ENCODE peak calls at places on chromosomes 2 and 18, in four cellular contexts. J, H, O and N are unnamed samples.
A peak's percentile ranks its signal among the peaks of the same experiment; 100 is the strongest.

GRCh38 chr2:109428281-109428680 is 185.5 kb downstream of the SEPTIN10 start:
- DNase-seq in H (no peak), O (no peak), J (no peak), N (no peak)

GRCh38 chr2:164903944-164904343 is 51.4 kb downstream of the SLC38A11 start:
- DNase-seq in J (no peak), H (no peak), O (no peak), N (no peak)

GRCh38 chr2:239806276-239806675 is 218.9 kb downstream of the NDUFA10 start:
- DNase-seq in O (no peak), J (no peak), H (no peak), N (no peak)

GRCh38 chr18:63779386-63779785 is 4.2 kb downstream of the SERPINB7 start:
- DNase-seq in J (no peak), H (no peak), O (no peak), N (no peak)

GRCh38 chr2:42835577-42836371 is 43.4 kb upstream of the HAAO start:
- DNase-seq in H (no peak), J (peak; percentile 61), O (no peak), N (no peak)

GRCh38 chr2:200040251-200040650 is 84.9 kb downstream of the MAIP1 start:
- DNase-seq in O (no peak), J (no peak), H (no peak), N (no peak)

GRCh38 chr18:35141077-35141476 is 99.8 kb upstream of the ZNF397 start:
- DNase-seq in J (no peak), H (no peak), O (no peak), N (no peak)

GRCh38 chr2:238362611-238363010 is 42.3 kb downstream of the TRAF3IP1 start:
- DNase-seq in J (no peak), H (no peak), O (no peak), N (no peak)

GRCh38 chr2:21013043-21013816 is 30.6 kb downstream of the APOB start:
- DNase-seq in J (no peak), H (no peak), O (no peak), N (no peak)

GRCh38 chr2:152544626-152545025 is 172.6 kb downstream of the PRPF40A start:
- DNase-seq in J (no peak), O (no peak), H (no peak), N (no peak)

GRCh38 chr2:12918841-12919445 is 202.2 kb downstream of the TRIB2 start:
- DNase-seq in O (no peak), J (no peak), H (no peak), N (no peak)

DNA sequence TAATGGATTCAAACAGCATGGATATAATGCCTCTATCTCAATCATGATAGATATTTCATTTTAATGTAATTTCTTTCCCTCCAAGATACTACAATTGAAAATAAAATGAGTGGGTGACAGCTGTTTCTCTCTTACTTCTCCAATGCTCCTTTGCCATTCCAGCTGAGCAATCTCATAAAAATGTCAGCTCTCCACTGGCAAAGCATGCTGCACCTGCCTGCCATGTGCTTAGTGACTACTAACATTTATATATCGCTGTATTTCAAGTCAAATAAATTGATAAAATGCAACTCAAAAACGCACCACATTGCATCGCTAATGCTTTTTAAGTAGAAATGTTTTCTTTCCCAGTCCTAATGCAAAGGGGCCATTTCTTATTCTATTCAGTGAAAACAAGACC is 1093.9 kb downstream of the CBLN2 start:
- DNase-seq in J (no peak), O (no peak), H (no peak), N (no peak)
- TF ChIP-seq BRCA1 in J (no peak), O (no peak), H (no peak), N (no peak)

DNA sequence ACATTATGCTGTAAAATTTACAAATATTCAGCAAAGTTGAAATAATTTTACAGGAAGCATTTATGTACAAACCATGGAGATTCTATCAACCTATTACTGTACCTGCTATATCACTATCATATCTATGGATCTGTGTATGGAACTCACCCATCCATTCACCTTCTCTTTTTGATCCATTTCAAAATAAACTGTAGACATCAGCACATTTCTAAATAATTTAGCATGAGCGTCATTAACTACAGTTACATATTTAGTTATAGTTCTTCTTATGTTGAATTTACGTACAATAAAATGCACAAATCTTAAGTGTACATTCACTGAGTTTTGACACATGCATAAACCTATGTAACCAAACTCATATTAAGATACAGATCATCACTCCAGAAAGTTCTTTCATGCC is 127.8 kb upstream of the BCL2L11 start:
- DNase-seq in H (no peak), J (no peak), O (no peak), N (no peak)
- TF ChIP-seq BRCA1 in H (no peak), J (no peak), O (no peak), N (no peak)

GRCh38 chr2:63438171-63438570 is 150.1 kb downstream of the WDPCP start:
- DNase-seq in H (no peak), O (no peak), J (no peak), N (no peak)
- TF ChIP-seq BRCA1 in H (no peak), O (no peak), J (no peak), N (no peak)

GRCh38 chr2:36881816-36882215 is 84.5 kb downstream of the STRN start:
- DNase-seq in H (no peak), O (no peak), J (no peak), N (no peak)

GRCh38 chr2:36882532-36882931 is 83.8 kb downstream of the STRN start:
- DNase-seq in H (no peak), J (peak; percentile 31), O (no peak), N (no peak)

GRCh38 chr2:36885605-36886004 is 80.7 kb downstream of the STRN start:
- DNase-seq in J (no peak), H (no peak), O (no peak), N (no peak)

GRCh38 chr2:36889782-36890181 is 76.6 kb downstream of the STRN start:
- DNase-seq in O (no peak), H (no peak), J (peak; percentile 35), N (no peak)

DNA sequence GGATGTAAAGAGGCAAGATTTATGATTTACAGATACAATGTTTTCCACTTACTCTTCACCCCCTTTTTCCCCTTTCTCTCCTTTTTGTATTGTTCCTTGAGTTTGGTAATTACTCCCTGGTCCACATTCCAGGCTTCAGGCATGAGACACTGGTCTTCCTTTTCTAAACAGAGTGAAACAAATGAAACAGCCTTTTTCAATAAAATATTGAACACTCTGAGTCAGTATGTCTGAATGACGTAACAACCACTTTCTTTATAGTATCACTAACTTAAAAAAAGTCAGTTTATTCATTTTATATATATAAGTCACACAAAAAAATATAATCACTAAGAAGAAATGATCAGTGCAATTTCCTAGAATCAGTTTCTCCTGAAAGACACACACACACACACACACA is 79.7 kb downstream of the STRN start:
- DNase-seq in H (no peak), O (no peak), J (no peak), N (no peak)
- TF ChIP-seq BRCA1 in H (no peak), O (no peak), J (no peak), N (no peak)